ENCODE peak calls at places on chromosome 1, in ten cellular contexts. One of them, this sample, is unnamed. For H3K4me1, the result is how much of the 10 kb centered on the place peaks cover.

GRCh38 chr1:216929870-216930582 is 206.8 kb upstream of the ESRRG start:
- DNase-seq in astrocyte: peak
- DNase-seq in K562: no peak
- DNase-seq in heart left ventricle: no peak
- DNase-seq in lower lobe of right lung: no peak
- DNase-seq in GM12878: no peak
- DNase-seq in keratinocyte: peak
- DNase-seq in mesendoderm: no peak
- DNase-seq in cardiac muscle cell: peak
- DNase-seq in A673: no peak
- DNase-seq in this sample: no peak

GRCh38 chr1:85911742-85912141 is 203.5 kb upstream of the ZNHIT6 start:
- DNase-seq in heart left ventricle: no peak
- DNase-seq in A673: peak
- DNase-seq in lower lobe of right lung: no peak
- DNase-seq in keratinocyte: no peak
- DNase-seq in cardiac muscle cell: peak
- DNase-seq in astrocyte: no peak
- DNase-seq in mesendoderm: peak
- DNase-seq in GM12878: no peak
- DNase-seq in K562: no peak
- DNase-seq in this sample: no peak

GRCh38 chr1:13901597-13901996 is 201.6 kb downstream of the PRDM2 start:
- DNase-seq in mesendoderm: no peak
- DNase-seq in K562: no peak
- DNase-seq in lower lobe of right lung: no peak
- DNase-seq in astrocyte: no peak
- DNase-seq in A673: no peak
- DNase-seq in cardiac muscle cell: no peak
- DNase-seq in heart left ventricle: no peak
- DNase-seq in GM12878: no peak
- DNase-seq in keratinocyte: no peak
- DNase-seq in this sample: no peak

GRCh38 chr1:184648856-184649201 is 105.8 kb downstream of the EDEM3 start:
- DNase-seq in cardiac muscle cell: no peak
- DNase-seq in astrocyte: no peak
- DNase-seq in GM12878: no peak
- DNase-seq in A673: no peak
- DNase-seq in K562: no peak
- DNase-seq in lower lobe of right lung: no peak
- DNase-seq in mesendoderm: no peak
- DNase-seq in keratinocyte: no peak
- DNase-seq in heart left ventricle: no peak
- DNase-seq in this sample: no peak

GRCh38 chr1:53115403-53116306 is 26.8 kb downstream of the SLC1A7 start:
- DNase-seq in lower lobe of right lung: no peak
- DNase-seq in A673: no peak
- DNase-seq in GM12878: no peak
- DNase-seq in keratinocyte: no peak
- DNase-seq in cardiac muscle cell: peak
- DNase-seq in heart left ventricle: no peak
- DNase-seq in K562: peak
- DNase-seq in mesendoderm: peak
- DNase-seq in astrocyte: peak
- DNase-seq in this sample: no peak

GRCh38 chr1:179251675-179252074 is 22.2 kb upstream of the ABL2 start:
- DNase-seq in astrocyte: peak
- DNase-seq in keratinocyte: no peak
- DNase-seq in cardiac muscle cell: peak
- DNase-seq in K562: peak
- DNase-seq in lower lobe of right lung: no peak
- DNase-seq in GM12878: no peak
- DNase-seq in mesendoderm: peak
- DNase-seq in heart left ventricle: no peak
- DNase-seq in A673: peak
- DNase-seq in this sample: no peak

GRCh38 chr1:56506951-56507437 is 72.4 kb downstream of the PLPP3 start:
- DNase-seq in cardiac muscle cell: no peak
- DNase-seq in astrocyte: no peak
- DNase-seq in heart left ventricle: no peak
- DNase-seq in A673: no peak
- DNase-seq in mesendoderm: no peak
- DNase-seq in keratinocyte: peak
- DNase-seq in GM12878: no peak
- DNase-seq in lower lobe of right lung: no peak
- DNase-seq in K562: no peak
- DNase-seq in this sample: no peak

GRCh38 chr1:208170252-208170651 is 73.9 kb downstream of the PLXNA2 start:
- DNase-seq in cardiac muscle cell: no peak
- DNase-seq in A673: peak
- DNase-seq in mesendoderm: no peak
- DNase-seq in lower lobe of right lung: no peak
- DNase-seq in keratinocyte: no peak
- DNase-seq in GM12878: no peak
- DNase-seq in heart left ventricle: peak
- DNase-seq in astrocyte: no peak
- DNase-seq in K562: no peak
- DNase-seq in this sample: peak

GRCh38 chr1:167635233-167635648 is 5.2 kb downstream of the RCSD1 start:
- DNase-seq in cardiac muscle cell: peak
- DNase-seq in A673: no peak
- DNase-seq in lower lobe of right lung: no peak
- DNase-seq in GM12878: no peak
- DNase-seq in K562: peak
- DNase-seq in astrocyte: peak
- DNase-seq in keratinocyte: no peak
- DNase-seq in heart left ventricle: peak
- DNase-seq in mesendoderm: peak
- DNase-seq in this sample: no peak

GRCh38 chr1:246117066-246117791 is 389.9 kb downstream of the SMYD3 start:
- DNase-seq in keratinocyte: no peak
- DNase-seq in K562: peak
- DNase-seq in cardiac muscle cell: peak
- DNase-seq in GM12878: peak
- DNase-seq in heart left ventricle: peak
- DNase-seq in A673: peak
- DNase-seq in astrocyte: peak
- DNase-seq in mesendoderm: peak
- DNase-seq in lower lobe of right lung: no peak
- DNase-seq in this sample: no peak

GRCh38 chr1:155973723-155974122 is 4.6 kb downstream of the ARHGEF2 start:
- DNase-seq in heart left ventricle: no peak
- DNase-seq in astrocyte: no peak
- DNase-seq in GM12878: no peak
- DNase-seq in K562: no peak
- DNase-seq in A673: no peak
- DNase-seq in cardiac muscle cell: no peak
- DNase-seq in lower lobe of right lung: no peak
- DNase-seq in keratinocyte: no peak
- DNase-seq in mesendoderm: no peak
- DNase-seq in this sample: no peak
- H3K4me1 ChIP-seq in heart left ventricle: half or more
- H3K4me1 ChIP-seq in astrocyte: half or more
- H3K4me1 ChIP-seq in GM12878: under half
- H3K4me1 ChIP-seq in K562: half or more
- H3K4me1 ChIP-seq in A673: half or more
- H3K4me1 ChIP-seq in cardiac muscle cell: under half
- H3K4me1 ChIP-seq in lower lobe of right lung: half or more
- H3K4me1 ChIP-seq in keratinocyte: under half
- H3K4me1 ChIP-seq in mesendoderm: under half
- H3K4me1 ChIP-seq in this sample: half or more

DNA sequence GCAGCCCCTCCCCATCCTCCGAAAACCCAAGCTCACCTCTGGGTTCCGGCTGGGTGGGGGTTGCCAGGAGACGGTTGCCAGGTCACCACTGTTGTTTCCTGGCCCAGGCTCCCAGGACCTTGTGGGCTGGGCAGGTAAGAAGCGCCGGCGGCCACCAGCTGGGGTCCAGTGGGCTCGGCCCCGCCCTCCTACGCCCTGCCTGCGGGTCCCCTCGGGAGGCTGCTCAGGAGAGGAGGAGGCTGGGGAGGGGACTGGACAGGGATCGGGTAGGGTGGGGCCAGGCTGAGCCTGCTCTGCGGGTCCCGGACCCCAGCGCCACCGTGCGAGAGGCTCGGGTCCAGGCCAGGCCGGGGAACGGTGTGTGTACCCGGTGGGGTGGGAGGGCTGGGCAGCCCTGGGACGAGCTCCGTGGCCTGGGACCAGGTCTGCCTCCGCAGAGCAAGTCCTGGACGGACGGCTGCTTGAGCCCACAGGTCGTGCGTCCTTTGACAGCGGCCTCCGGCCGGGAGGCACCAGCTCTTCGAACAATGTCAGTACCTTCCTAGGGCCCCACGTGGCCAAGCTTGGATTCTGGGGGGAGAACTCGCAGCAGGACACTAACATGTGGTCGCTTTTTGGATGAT is at the start of gene TTLL10:
- DNase-seq in cardiac muscle cell: no peak
- DNase-seq in A673: no peak
- DNase-seq in mesendoderm: peak
- DNase-seq in astrocyte: no peak
- DNase-seq in K562: no peak
- DNase-seq in keratinocyte: no peak
- DNase-seq in lower lobe of right lung: peak
- DNase-seq in GM12878: no peak
- DNase-seq in heart left ventricle: peak
- DNase-seq in this sample: no peak
- H3K4me1 ChIP-seq in cardiac muscle cell: under half
- H3K4me1 ChIP-seq in A673: under half
- H3K4me1 ChIP-seq in mesendoderm: under half
- H3K4me1 ChIP-seq in astrocyte: under half
- H3K4me1 ChIP-seq in K562: under half
- H3K4me1 ChIP-seq in keratinocyte: under half
- H3K4me1 ChIP-seq in lower lobe of right lung: under half
- H3K4me1 ChIP-seq in GM12878: under half
- H3K4me1 ChIP-seq in heart left ventricle: under half
- H3K4me1 ChIP-seq in this sample: under half

GRCh38 chr1:27154469-27154990 is 395 bp downstream of the SLC9A1 start:
- DNase-seq in GM12878: no peak
- DNase-seq in cardiac muscle cell: no peak
- DNase-seq in lower lobe of right lung: no peak
- DNase-seq in heart left ventricle: no peak
- DNase-seq in A673: no peak
- DNase-seq in astrocyte: no peak
- DNase-seq in keratinocyte: no peak
- DNase-seq in mesendoderm: no peak
- DNase-seq in K562: no peak
- DNase-seq in this sample: no peak

GRCh38 chr1:27152004-27152828 is 2.7 kb downstream of the SLC9A1 start:
- DNase-seq in astrocyte: peak
- DNase-seq in mesendoderm: no peak
- DNase-seq in lower lobe of right lung: no peak
- DNase-seq in keratinocyte: no peak
- DNase-seq in K562: no peak
- DNase-seq in cardiac muscle cell: peak
- DNase-seq in heart left ventricle: peak
- DNase-seq in GM12878: no peak
- DNase-seq in A673: no peak
- DNase-seq in this sample: no peak

GRCh38 chr1:27152829-27153548 is 1.9 kb downstream of the SLC9A1 start:
- DNase-seq in lower lobe of right lung: no peak
- DNase-seq in cardiac muscle cell: no peak
- DNase-seq in mesendoderm: no peak
- DNase-seq in K562: no peak
- DNase-seq in A673: no peak
- DNase-seq in keratinocyte: no peak
- DNase-seq in GM12878: no peak
- DNase-seq in astrocyte: no peak
- DNase-seq in heart left ventricle: no peak
- DNase-seq in this sample: no peak

GRCh38 chr1:27153927-27154358 is 982 bp downstream of the SLC9A1 start:
- DNase-seq in keratinocyte: no peak
- DNase-seq in A673: no peak
- DNase-seq in cardiac muscle cell: no peak
- DNase-seq in lower lobe of right lung: no peak
- DNase-seq in astrocyte: no peak
- DNase-seq in K562: peak
- DNase-seq in mesendoderm: no peak
- DNase-seq in GM12878: no peak
- DNase-seq in heart left ventricle: no peak
- DNase-seq in this sample: no peak

GRCh38 chr1:27153549-27153886 is 1.4 kb downstream of the SLC9A1 start:
- DNase-seq in mesendoderm: no peak
- DNase-seq in keratinocyte: no peak
- DNase-seq in heart left ventricle: no peak
- DNase-seq in cardiac muscle cell: no peak
- DNase-seq in A673: peak
- DNase-seq in lower lobe of right lung: no peak
- DNase-seq in GM12878: no peak
- DNase-seq in K562: no peak
- DNase-seq in astrocyte: peak
- DNase-seq in this sample: no peak
- H3K4me1 ChIP-seq in mesendoderm: under half
- H3K4me1 ChIP-seq in keratinocyte: under half
- H3K4me1 ChIP-seq in heart left ventricle: under half
- H3K4me1 ChIP-seq in cardiac muscle cell: under half
- H3K4me1 ChIP-seq in A673: under half
- H3K4me1 ChIP-seq in lower lobe of right lung: half or more
- H3K4me1 ChIP-seq in GM12878: under half
- H3K4me1 ChIP-seq in K562: under half
- H3K4me1 ChIP-seq in astrocyte: under half
- H3K4me1 ChIP-seq in this sample: half or more

GRCh38 chr1:182626527-182626926 is 22.3 kb upstream of the RGS16 start:
- DNase-seq in mesendoderm: no peak
- DNase-seq in GM12878: no peak
- DNase-seq in cardiac muscle cell: no peak
- DNase-seq in astrocyte: no peak
- DNase-seq in lower lobe of right lung: no peak
- DNase-seq in A673: no peak
- DNase-seq in keratinocyte: no peak
- DNase-seq in heart left ventricle: no peak
- DNase-seq in K562: no peak
- DNase-seq in this sample: no peak
- H3K4me1 ChIP-seq in mesendoderm: under half
- H3K4me1 ChIP-seq in GM12878: half or more
- H3K4me1 ChIP-seq in cardiac muscle cell: under half
- H3K4me1 ChIP-seq in astrocyte: under half
- H3K4me1 ChIP-seq in lower lobe of right lung: under half
- H3K4me1 ChIP-seq in A673: under half
- H3K4me1 ChIP-seq in keratinocyte: under half
- H3K4me1 ChIP-seq in heart left ventricle: under half
- H3K4me1 ChIP-seq in K562: under half
- H3K4me1 ChIP-seq in this sample: under half

GRCh38 chr1:150560986-150561829 is 12.0 kb downstream of the ADAMTSL4 start:
- DNase-seq in lower lobe of right lung: peak
- DNase-seq in K562: peak
- DNase-seq in keratinocyte: peak
- DNase-seq in GM12878: no peak
- DNase-seq in astrocyte: peak
- DNase-seq in cardiac muscle cell: peak
- DNase-seq in A673: peak
- DNase-seq in heart left ventricle: peak
- DNase-seq in mesendoderm: peak
- DNase-seq in this sample: peak
- H3K4me1 ChIP-seq in lower lobe of right lung: half or more
- H3K4me1 ChIP-seq in K562: under half
- H3K4me1 ChIP-seq in keratinocyte: under half
- H3K4me1 ChIP-seq in GM12878: under half
- H3K4me1 ChIP-seq in astrocyte: under half
- H3K4me1 ChIP-seq in cardiac muscle cell: under half
- H3K4me1 ChIP-seq in A673: under half
- H3K4me1 ChIP-seq in heart left ventricle: under half
- H3K4me1 ChIP-seq in mesendoderm: under half
- H3K4me1 ChIP-seq in this sample: half or more

This sample was measured in upper lobe of right lung.